ENCODE peak calls at places on chromosomes 3 and 15, in five cellular contexts. K, R, A, U and Y are unnamed samples.

GRCh38 chr3:89049119-89049518 is 58.3 kb upstream of the EPHA3 start:
- DNase-seq in K (peak; percentile 39), R (no peak), A (no peak), U (no peak), Y (no peak)

GRCh38 chr15:91508633-91509032 is 344.9 kb upstream of the SLCO3A1 start:
- DNase-seq in K (no peak), R (no peak), A (peak; percentile 68), U (peak; percentile 51), Y (no peak)

GRCh38 chr3:57691411-57692133 is 1.3 kb downstream of the DENND6A start:
- DNase-seq in K (no peak), R (peak; percentile 28), A (peak; percentile 14), U (peak; percentile 51), Y (peak; percentile 21)

GRCh38 chr15:27137127-27137526 is 166.1 kb downstream of the GABRG3 start:
- DNase-seq in K (no peak), R (no peak), A (no peak), U (no peak), Y (no peak)

GRCh38 chr3:148044141-148044540 is 635.0 kb downstream of the ZIC1 start:
- DNase-seq in K (no peak), R (no peak), A (no peak), U (no peak), Y (no peak)

GRCh38 chr3:186909078-186909853 is 21.1 kb upstream of the ST6GAL1 start:
- DNase-seq in K (no peak), R (no peak), A (no peak), U (no peak), Y (peak; percentile 69)

GRCh38 chr15:58864602-58865419 is 68.7 kb downstream of the SLTM start:
- DNase-seq in K (peak; percentile 39), R (no peak), A (no peak), U (peak; percentile 56), Y (no peak)

GRCh38 chr15:83475551-83475950 is 28.4 kb downstream of the SH3GL3 start:
- DNase-seq in K (no peak), R (peak; percentile 4), A (peak; percentile 36), U (peak; percentile 40), Y (no peak)

GRCh38 chr15:89121414-89121813 is 33.2 kb downstream of the ABHD2 start:
- DNase-seq in K (no peak), R (no peak), A (peak; percentile 77), U (no peak), Y (no peak)

GRCh38 chr3:17632401-17633100 is 109.9 kb downstream of the TBC1D5 start:
- DNase-seq in K (no peak), R (peak; percentile 75), A (peak; percentile 65), U (peak; percentile 83), Y (no peak)

GRCh38 chr3:3071136-3071535 is 39.0 kb downstream of the IL5RA start:
- DNase-seq in K (peak; percentile 34), R (no peak), A (no peak), U (no peak), Y (no peak)

GRCh38 chr3:111864821-111865656 is 6.0 kb downstream of the PHLDB2 start:
- DNase-seq in K (no peak), R (peak; percentile 88), A (peak; percentile 65), U (peak; percentile 79), Y (no peak)

GRCh38 chr15:101123222-101123910 is 128.5 kb downstream of the CHSY1 start:
- DNase-seq in K (no peak), R (peak; percentile 64), A (no peak), U (peak; percentile 74), Y (no peak)

GRCh38 chr15:29099131-29099880 is 170.3 kb downstream of the NSMCE3 start:
- DNase-seq in K (no peak), R (no peak), A (no peak), U (no peak), Y (no peak)

GRCh38 chr15:52228928-52229327 is 37.7 kb upstream of the GNB5 start:
- DNase-seq in K (peak; percentile 4), R (no peak), A (peak; percentile 91), U (peak; percentile 13), Y (no peak)

GRCh38 chr3:177196473-177197040 is 725 bp downstream of the TBL1XR1 start:
- DNase-seq in K (peak; percentile 68), R (peak; percentile 57), A (no peak), U (peak; percentile 63), Y (peak; percentile 70)

GRCh38 chr3:8539419-8539818 is 37.8 kb downstream of the LMCD1 start:
- DNase-seq in K (no peak), R (peak; percentile 84), A (no peak), U (peak; percentile 51), Y (no peak)

GRCh38 chr15:43329222-43329959 is 982 bp downstream of the LCMT2 start:
- DNase-seq in K (peak; percentile 77), R (no peak), A (no peak), U (peak; percentile 79), Y (peak; percentile 20)

GRCh38 chr3:156761713-156762575 is 64.2 kb upstream of the LEKR1 start:
- DNase-seq in K (no peak), R (peak; percentile 18), A (no peak), U (peak; percentile 35), Y (no peak)

GRCh38 chr15:20645956-20646355 is 104.4 kb upstream of the GOLGA6L6 start:
- DNase-seq in K (no peak), R (no peak), A (peak; percentile 47), U (peak; percentile 38), Y (peak; percentile 73)

GRCh38 chr3:9141903-9142302 is 107.5 kb downstream of the SRGAP3 start:
- DNase-seq in K (no peak), R (no peak), A (peak; percentile 40), U (no peak), Y (no peak)

GRCh38 chr15:99433026-99433756 is 132.6 kb upstream of the MEF2A start:
- DNase-seq in K (no peak), R (no peak), A (peak; percentile 68), U (peak; percentile 47), Y (no peak)

GRCh38 chr15:69067296-69067695 is 52.8 kb downstream of the NOX5 start:
- DNase-seq in K (no peak), R (no peak), A (no peak), U (no peak), Y (no peak)

GRCh38 chr3:150455341-150455740 is 47.2 kb downstream of the TSC22D2 start:
- DNase-seq in K (no peak), R (peak; percentile 65), A (no peak), U (no peak), Y (no peak)

GRCh38 chr3:149547954-149548728 is 73.6 kb downstream of the TM4SF4 start:
- DNase-seq in K (no peak), R (peak; percentile 92), A (peak; percentile 86), U (peak; percentile 94), Y (no peak)

GRCh38 chr3:55218577-55218976 is 268.5 kb downstream of the WNT5A start:
- DNase-seq in K (no peak), R (no peak), A (no peak), U (no peak), Y (no peak)

GRCh38 chr3:158569717-158570244 is 1.2 kb upstream of the MLF1 start:
- DNase-seq in K (no peak), R (no peak), A (no peak), U (no peak), Y (no peak)
- H3K4me1 ChIP-seq in K (no peaks in the 10 kb centered on the region), R (peaks cover 9% of the 10 kb centered on the region), A (peaks cover 3% of the 10 kb centered on the region), U (no peaks in the 10 kb centered on the region), Y (no peaks in the 10 kb centered on the region)

GRCh38 chr15:32834156-32834555 is 116.4 kb downstream of the GREM1 start:
- DNase-seq in K (no peak), R (no peak), A (no peak), U (no peak), Y (no peak)
- H2AFZ ChIP-seq in K (peak overlapping the region; percentile 58), R (no peak overlapping the region), A (no peak overlapping the region), U (no peak overlapping the region), Y (no peak overlapping the region)

GRCh38 chr3:106840319-106840718 is 536.9 kb upstream of the CCDC54 start:
- DNase-seq in K (no peak), R (no peak), A (no peak), U (no peak), Y (no peak)
- H3K4me1 ChIP-seq in K (peaks cover 4% of the 10 kb centered on the region), R (no peaks in the 10 kb centered on the region), A (no peaks in the 10 kb centered on the region), U (peaks cover 5% of the 10 kb centered on the region), Y (peaks cover 5% of the 10 kb centered on the region)

GRCh38 chr15:66617137-66618090 is 51.6 kb upstream of the LCTL start:
- DNase-seq in K (no peak), R (peak; percentile 88), A (peak; percentile 20), U (peak; percentile 94), Y (no peak)
- H2AFZ ChIP-seq in K (peak overlapping the region; percentile 38), R (peak overlapping the region; percentile 74), A (no peak overlapping the region), U (peak overlapping the region; percentile 91), Y (no peak overlapping the region)

GRCh38 chr15:75063889-75064288 is 40.5 kb downstream of the PPCDC start:
- DNase-seq in K (no peak), R (no peak), A (no peak), U (no peak), Y (no peak)
- H3K4me1 ChIP-seq in K (no peaks in the 10 kb centered on the region), R (peaks cover 2% of the 10 kb centered on the region), A (peaks cover 35% of the 10 kb centered on the region), U (peaks cover 12% of the 10 kb centered on the region), Y (peaks cover 8% of the 10 kb centered on the region)

DNA sequence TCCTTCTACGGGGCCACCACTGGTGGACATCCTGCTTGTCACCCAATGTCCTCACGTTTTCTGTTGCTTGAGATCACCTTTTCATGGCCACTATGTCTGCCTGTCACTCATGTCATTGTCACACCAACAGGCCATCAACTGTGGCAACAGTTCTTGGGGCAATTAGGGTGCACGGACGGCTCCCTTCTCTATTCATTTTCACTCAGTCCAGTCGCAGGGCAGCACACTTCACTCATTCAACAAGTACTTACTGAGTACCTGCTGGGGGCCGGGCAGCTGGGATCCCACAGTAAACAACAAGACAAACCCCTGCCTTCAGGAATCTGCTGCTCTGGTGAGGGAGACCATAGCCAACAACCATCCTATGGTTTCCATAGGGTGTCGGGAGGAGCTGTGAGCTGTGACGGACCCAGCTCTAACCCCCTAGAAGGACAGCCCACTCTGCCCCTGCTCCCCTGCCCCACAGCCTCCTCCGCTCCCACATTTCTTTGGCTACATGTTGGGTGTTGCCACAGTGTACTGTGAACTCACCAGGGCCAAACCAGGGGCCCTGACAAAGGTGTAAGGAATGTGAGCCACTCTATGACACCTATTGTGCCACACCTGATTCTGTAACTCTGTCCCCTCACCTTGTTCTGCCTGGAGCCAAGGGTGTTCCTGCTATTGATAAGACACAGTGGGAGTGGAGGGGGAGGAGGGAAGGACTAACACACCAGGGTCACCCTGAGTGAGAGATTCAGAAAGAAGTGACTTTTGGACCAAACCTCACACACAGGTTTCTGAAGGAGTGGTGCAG is 1.9 kb downstream of the VILL start:
- DNase-seq in K (no peak), R (no peak), A (peak; percentile 36), U (no peak), Y (peak; percentile 2)
- H2AFZ ChIP-seq in K (no peak overlapping the region), R (no peak overlapping the region), A (peak overlapping the region; percentile 8), U (no peak overlapping the region), Y (no peak overlapping the region)

GRCh38 chr3:13622356-13622755 is 73.4 kb downstream of the FBLN2 start:
- DNase-seq in K (no peak), R (no peak), A (no peak), U (no peak), Y (no peak)
- H3K4me1 ChIP-seq in K (no peaks in the 10 kb centered on the region), R (peaks cover 12% of the 10 kb centered on the region), A (peaks cover 16% of the 10 kb centered on the region), U (no peaks in the 10 kb centered on the region), Y (peaks cover 22% of the 10 kb centered on the region)

GRCh38 chr15:40323953-40324937 is 753 bp downstream of the INAFM2 start:
- DNase-seq in K (peak; percentile 55), R (peak; percentile 36), A (no peak), U (peak; percentile 56), Y (peak; percentile 15)
- H2AFZ ChIP-seq in K (peak overlapping the region; percentile 47), R (peak overlapping the region; percentile 8), A (peak overlapping the region; percentile 51), U (peak overlapping the region; percentile 51), Y (peak overlapping the region; percentile 64)

DNA sequence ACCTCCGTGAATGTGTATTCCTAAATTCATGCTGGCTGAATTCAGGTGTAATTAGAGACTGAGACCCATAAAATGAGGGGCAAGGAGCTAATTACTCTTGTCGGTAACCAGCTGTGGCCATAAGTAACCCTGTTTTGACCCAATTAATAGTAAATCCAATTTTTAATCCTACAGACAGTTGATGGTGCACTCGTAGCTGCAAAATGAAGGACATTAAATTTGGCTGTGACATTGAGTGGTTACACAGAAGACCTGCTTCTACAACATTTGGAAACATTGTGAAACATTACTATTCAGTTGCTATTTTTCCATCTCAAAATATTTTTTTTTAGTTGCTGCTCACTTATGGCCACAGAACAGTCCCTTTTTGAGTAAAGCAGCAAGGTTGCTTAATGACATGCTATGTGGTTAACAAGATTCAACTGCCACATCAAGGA is 33.0 kb downstream of the MBNL1 start:
- DNase-seq in K (no peak), R (no peak), A (no peak), U (peak; percentile 52), Y (no peak)
- H3K4me1 ChIP-seq in K (peaks cover 42% of the 10 kb centered on the region), R (peaks cover 7% of the 10 kb centered on the region), A (peaks cover 44% of the 10 kb centered on the region), U (peaks cover 81% of the 10 kb centered on the region), Y (peaks cover 17% of the 10 kb centered on the region)